ENCODE peak calls at places on chromosomes 5 and 9, in six cellular contexts. V, A, B, Q, K and E are unnamed samples.

GRCh38 chr5:180455872-180456271 is 38.3 kb upstream of the CNOT6 start:
- DNase-seq in K (no peak), Q (peak), V (no peak), A (no peak), B (no peak), E (no peak)

GRCh38 chr9:135788576-135789300 is 86.8 kb downstream of the KCNT1 start:
- DNase-seq in Q (no peak), A (no peak), B (no peak), K (no peak), V (no peak), E (no peak)

GRCh38 chr5:143592648-143593047 is 189.2 kb upstream of the NR3C1 start:
- DNase-seq in K (no peak), Q (no peak), B (no peak), V (no peak), A (no peak), E (no peak)

GRCh38 chr5:37133939-37134338 is 115.2 kb downstream of the CPLANE1 start:
- DNase-seq in A (no peak), V (no peak), B (no peak), K (no peak), Q (no peak), E (peak)

GRCh38 chr9:136373300-136374182 is at the start of gene CARD9:
- DNase-seq in K (no peak), A (no peak), B (no peak), V (no peak), Q (no peak), E (no peak)

GRCh38 chr5:95780597-95780996 is 41.9 kb downstream of the GLRX start:
- DNase-seq in Q (no peak), V (no peak), A (no peak), K (no peak), B (no peak), E (no peak)

GRCh38 chr5:32916648-32917047 is 205.5 kb downstream of the NPR3 start:
- DNase-seq in A (no peak), V (no peak), K (no peak), B (peak), Q (peak), E (peak)

GRCh38 chr5:32506251-32506661 is 61.7 kb upstream of the ZFR start:
- DNase-seq in Q (no peak), B (no peak), K (no peak), V (no peak), A (no peak), E (no peak)

GRCh38 chr9:36163049-36163839 is 5.9 kb upstream of the CCIN start:
- DNase-seq in Q (peak), B (peak), K (no peak), V (no peak), A (no peak), E (no peak)

GRCh38 chr9:109815366-109815947 is 35.5 kb downstream of the PALM2AKAP2 start:
- DNase-seq in Q (no peak), V (no peak), B (no peak), A (no peak), K (no peak), E (no peak)

GRCh38 chr5:55634204-55634785 is 77.8 kb downstream of the SLC38A9 start:
- DNase-seq in A (no peak), Q (no peak), V (no peak), B (no peak), K (no peak), E (no peak)

GRCh38 chr5:15001512-15001911 is 129.9 kb upstream of the ANKH start:
- DNase-seq in B (no peak), Q (no peak), K (no peak), V (no peak), A (no peak), E (no peak)

GRCh38 chr9:89923961-89924504 is 319.2 kb downstream of the GADD45G start:
- DNase-seq in B (no peak), A (no peak), K (peak), V (no peak), Q (no peak), E (no peak)

GRCh38 chr5:55363861-55364260 is 56.1 kb downstream of the MTREX start:
- DNase-seq in V (no peak), K (no peak), Q (no peak), B (no peak), A (no peak), E (no peak)

GRCh38 chr5:38797838-38798237 is 48.0 kb upstream of the OSMR start:
- DNase-seq in V (no peak), Q (no peak), B (no peak), K (no peak), A (no peak), E (no peak)

GRCh38 chr5:143543358-143544255 is 140.1 kb upstream of the NR3C1 start:
- DNase-seq in A (no peak), V (no peak), Q (no peak), B (no peak), K (no peak), E (no peak)

GRCh38 chr9:37956904-37957663 is 53.2 kb upstream of the SLC25A51 start:
- DNase-seq in Q (no peak), B (no peak), V (no peak), A (no peak), K (no peak), E (no peak)

GRCh38 chr5:35799751-35800150 is 56.9 kb upstream of the IL7R start:
- DNase-seq in V (no peak), B (no peak), K (no peak), A (no peak), Q (no peak), E (no peak)

GRCh38 chr5:133807348-133807747 is 161.1 kb downstream of the C5orf15 start:
- DNase-seq in B (no peak), Q (no peak), A (no peak), K (no peak), V (no peak), E (no peak)

GRCh38 chr9:13083973-13084528 is 195.4 kb downstream of the MPDZ start:
- DNase-seq in K (no peak), Q (no peak), B (peak), V (no peak), A (no peak), E (peak)

GRCh38 chr5:180315762-180316212 is 23.9 kb upstream of the MAPK9 start:
- DNase-seq in A (peak), K (peak), B (no peak), V (peak), Q (peak), E (no peak)

GRCh38 chr9:94654165-94654894 is 15.0 kb upstream of the FBP1 start:
- DNase-seq in B (no peak), A (no peak), Q (no peak), V (no peak), K (no peak), E (no peak)

GRCh38 chr5:142688278-142688677 is 2.4 kb upstream of the FGF1 start:
- DNase-seq in V (no peak), Q (no peak), B (no peak), K (no peak), A (no peak), E (no peak)